ENCODE peak calls at places on chromosome 11, in five cellular contexts. One of them, this sample, is unnamed.

GRCh38 chr11:75276696-75277095 is 36.1 kb downstream of the TPBGL start:
- DNase-seq in HCT116: no peak
- DNase-seq in A549: no peak
- DNase-seq in HepG2: no peak
- DNase-seq in GM12878: no peak
- DNase-seq in this sample: no peak

GRCh38 chr11:73423506-73423905 is 47.3 kb downstream of the RELT start:
- DNase-seq in HCT116: no peak
- DNase-seq in A549: no peak
- DNase-seq in HepG2: no peak
- DNase-seq in GM12878: no peak
- DNase-seq in this sample: no peak

GRCh38 chr11:31757245-31757835 is 53.8 kb downstream of the PAX6 start:
- DNase-seq in HCT116: no peak
- DNase-seq in A549: no peak
- DNase-seq in HepG2: no peak
- DNase-seq in GM12878: no peak
- DNase-seq in this sample: no peak

GRCh38 chr11:67267188-67268035 is 1.1 kb downstream of the GRK2 start:
- DNase-seq in HCT116: no peak
- DNase-seq in A549: no peak
- DNase-seq in HepG2: peak
- DNase-seq in GM12878: no peak
- DNase-seq in this sample: no peak

GRCh38 chr11:62497132-62497915 is 49.3 kb downstream of the AHNAK start:
- DNase-seq in HCT116: peak
- DNase-seq in A549: peak
- DNase-seq in HepG2: peak
- DNase-seq in GM12878: peak
- DNase-seq in this sample: peak

GRCh38 chr11:126310992-126311310 is 7.1 kb downstream of the DCPS start:
- DNase-seq in HCT116: no peak
- DNase-seq in A549: no peak
- DNase-seq in HepG2: no peak
- DNase-seq in GM12878: no peak
- DNase-seq in this sample: no peak

GRCh38 chr11:123532131-123532530 is 102.1 kb downstream of the GRAMD1B start:
- DNase-seq in HCT116: no peak
- DNase-seq in A549: no peak
- DNase-seq in HepG2: no peak
- DNase-seq in GM12878: no peak
- DNase-seq in this sample: no peak

GRCh38 chr11:47858169-47858543 is 10.0 kb upstream of the NUP160 start:
- DNase-seq in HCT116: no peak
- DNase-seq in A549: peak
- DNase-seq in HepG2: no peak
- DNase-seq in GM12878: no peak
- DNase-seq in this sample: peak

GRCh38 chr11:65663634-65664200 is 1.0 kb upstream of the RELA start:
- DNase-seq in HCT116: no peak
- DNase-seq in A549: no peak
- DNase-seq in HepG2: no peak
- DNase-seq in GM12878: no peak
- DNase-seq in this sample: no peak

GRCh38 chr11:102026217-102026616 is 21.0 kb upstream of the CFAP300 start:
- DNase-seq in HCT116: no peak
- DNase-seq in A549: no peak
- DNase-seq in HepG2: no peak
- DNase-seq in GM12878: no peak
- DNase-seq in this sample: no peak

GRCh38 chr11:76560219-76560618 is 110.3 kb downstream of the LRRC32 start:
- DNase-seq in HCT116: peak
- DNase-seq in A549: no peak
- DNase-seq in HepG2: no peak
- DNase-seq in GM12878: no peak
- DNase-seq in this sample: no peak

GRCh38 chr11:62402226-62402625 is 16.6 kb upstream of the SCGB1A1 start:
- DNase-seq in HCT116: no peak
- DNase-seq in A549: no peak
- DNase-seq in HepG2: no peak
- DNase-seq in GM12878: no peak
- DNase-seq in this sample: no peak

GRCh38 chr11:111938687-111939160 is 1.6 kb downstream of the DIXDC1 start:
- DNase-seq in HCT116: no peak
- DNase-seq in A549: no peak
- DNase-seq in HepG2: peak
- DNase-seq in GM12878: peak
- DNase-seq in this sample: no peak

GRCh38 chr11:412641-413119 is 2.1 kb downstream of the SIGIRR start:
- DNase-seq in HCT116: no peak
- DNase-seq in A549: no peak
- DNase-seq in HepG2: no peak
- DNase-seq in GM12878: no peak
- DNase-seq in this sample: no peak

GRCh38 chr11:3995949-3996554 is 98.5 kb upstream of the RRM1 start:
- DNase-seq in HCT116: no peak
- DNase-seq in A549: no peak
- DNase-seq in HepG2: no peak
- DNase-seq in GM12878: no peak
- DNase-seq in this sample: no peak

GRCh38 chr11:11171854-11172253 is 181.2 kb downstream of the CSNK2A3 start:
- DNase-seq in HCT116: no peak
- DNase-seq in A549: no peak
- DNase-seq in HepG2: no peak
- DNase-seq in GM12878: peak
- DNase-seq in this sample: no peak

GRCh38 chr11:102806296-102806695 is 8.3 kb upstream of the MMP1 start:
- DNase-seq in HCT116: no peak
- DNase-seq in A549: no peak
- DNase-seq in HepG2: no peak
- DNase-seq in GM12878: no peak
- DNase-seq in this sample: no peak

GRCh38 chr11:95699631-95700470 is 89.7 kb downstream of the FAM76B start:
- DNase-seq in HCT116: no peak
- DNase-seq in A549: no peak
- DNase-seq in HepG2: no peak
- DNase-seq in GM12878: no peak
- DNase-seq in this sample: no peak

GRCh38 chr11:44524751-44525171 is 40.7 kb upstream of the CD82 start:
- DNase-seq in HCT116: no peak
- DNase-seq in A549: no peak
- DNase-seq in HepG2: no peak
- DNase-seq in GM12878: no peak
- DNase-seq in this sample: no peak

GRCh38 chr11:70525466-70525865 is 127.1 kb downstream of the CTTN start:
- DNase-seq in HCT116: no peak
- DNase-seq in A549: no peak
- DNase-seq in HepG2: no peak
- DNase-seq in GM12878: no peak
- DNase-seq in this sample: no peak

GRCh38 chr11:27721505-27722116 is 21.4 kb upstream of the BDNF start:
- DNase-seq in HCT116: no peak
- DNase-seq in A549: no peak
- DNase-seq in HepG2: no peak
- DNase-seq in GM12878: no peak
- DNase-seq in this sample: no peak

GRCh38 chr11:125517116-125517804 is 21.2 kb upstream of the FEZ1 start:
- DNase-seq in HCT116: no peak
- DNase-seq in A549: peak
- DNase-seq in HepG2: no peak
- DNase-seq in GM12878: no peak
- DNase-seq in this sample: no peak

GRCh38 chr11:110409174-110409573 is 20.6 kb upstream of the FDX1 start:
- DNase-seq in HCT116: no peak
- DNase-seq in A549: no peak
- DNase-seq in HepG2: no peak
- DNase-seq in GM12878: no peak
- DNase-seq in this sample: no peak

GRCh38 chr11:46332568-46333128 is 14.6 kb upstream of the DGKZ start:
- DNase-seq in HCT116: no peak
- DNase-seq in A549: no peak
- DNase-seq in HepG2: no peak
- DNase-seq in GM12878: no peak
- DNase-seq in this sample: no peak

GRCh38 chr11:106409681-106410080 is 332.2 kb downstream of the AASDHPPT start:
- DNase-seq in HCT116: no peak
- DNase-seq in A549: no peak
- DNase-seq in HepG2: no peak
- DNase-seq in GM12878: no peak
- DNase-seq in this sample: no peak

GRCh38 chr11:123584186-123584585 is 70.2 kb downstream of the SCN3B start:
- DNase-seq in HCT116: no peak
- DNase-seq in A549: no peak
- DNase-seq in HepG2: no peak
- DNase-seq in GM12878: no peak
- DNase-seq in this sample: no peak

GRCh38 chr11:34356576-34356917 is 1.3 kb downstream of the ABTB2 start:
- DNase-seq in HCT116: no peak
- DNase-seq in A549: peak
- DNase-seq in HepG2: no peak
- DNase-seq in GM12878: no peak
- DNase-seq in this sample: no peak
- TF ChIP-seq REST in HCT116: no peak
- TF ChIP-seq REST in A549: no peak
- TF ChIP-seq REST in HepG2: no peak
- TF ChIP-seq REST in GM12878: no peak
- TF ChIP-seq REST in this sample: peak

DNA sequence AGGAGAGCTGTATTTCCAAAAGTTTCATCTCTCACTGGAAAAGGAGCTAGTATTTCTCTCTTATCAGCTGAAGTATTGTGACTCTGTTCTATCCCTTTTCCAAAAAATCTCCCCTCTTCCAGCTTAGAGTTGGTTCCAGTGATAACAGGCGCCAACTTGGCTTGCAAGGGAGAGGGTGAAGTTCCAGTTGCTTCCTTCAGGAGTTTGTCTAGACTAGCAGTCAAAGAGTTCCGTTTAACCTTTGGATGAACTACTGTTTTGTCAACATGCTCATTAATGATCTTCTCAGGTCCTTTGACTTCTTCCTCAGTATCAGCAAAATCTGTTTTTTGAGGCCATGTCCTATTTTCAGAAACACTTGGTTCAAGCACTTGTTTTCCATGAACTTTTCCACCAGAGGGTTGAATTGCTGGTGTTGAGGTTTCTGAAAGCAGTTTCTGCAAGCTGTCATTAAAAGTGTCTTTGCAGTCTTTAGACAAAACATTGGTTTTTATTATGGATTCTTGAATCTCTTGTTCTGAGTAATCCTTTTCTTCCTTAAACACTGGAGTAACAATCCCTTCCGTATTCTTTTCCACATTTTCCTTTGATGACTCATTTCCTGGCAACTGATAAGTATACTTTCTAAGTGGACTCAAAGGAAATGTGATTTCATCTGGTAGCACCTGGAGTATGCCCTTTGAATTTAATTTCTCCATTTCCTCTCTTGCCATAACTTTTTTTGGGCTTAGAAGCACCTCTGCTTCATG is 39.7 kb upstream of the CCDC89 start:
- DNase-seq in HCT116: peak
- DNase-seq in A549: peak
- DNase-seq in HepG2: no peak
- DNase-seq in GM12878: no peak
- DNase-seq in this sample: no peak
- TF ChIP-seq REST in HCT116: no peak
- TF ChIP-seq REST in A549: no peak
- TF ChIP-seq REST in HepG2: no peak
- TF ChIP-seq REST in GM12878: no peak
- TF ChIP-seq REST in this sample: no peak

DNA sequence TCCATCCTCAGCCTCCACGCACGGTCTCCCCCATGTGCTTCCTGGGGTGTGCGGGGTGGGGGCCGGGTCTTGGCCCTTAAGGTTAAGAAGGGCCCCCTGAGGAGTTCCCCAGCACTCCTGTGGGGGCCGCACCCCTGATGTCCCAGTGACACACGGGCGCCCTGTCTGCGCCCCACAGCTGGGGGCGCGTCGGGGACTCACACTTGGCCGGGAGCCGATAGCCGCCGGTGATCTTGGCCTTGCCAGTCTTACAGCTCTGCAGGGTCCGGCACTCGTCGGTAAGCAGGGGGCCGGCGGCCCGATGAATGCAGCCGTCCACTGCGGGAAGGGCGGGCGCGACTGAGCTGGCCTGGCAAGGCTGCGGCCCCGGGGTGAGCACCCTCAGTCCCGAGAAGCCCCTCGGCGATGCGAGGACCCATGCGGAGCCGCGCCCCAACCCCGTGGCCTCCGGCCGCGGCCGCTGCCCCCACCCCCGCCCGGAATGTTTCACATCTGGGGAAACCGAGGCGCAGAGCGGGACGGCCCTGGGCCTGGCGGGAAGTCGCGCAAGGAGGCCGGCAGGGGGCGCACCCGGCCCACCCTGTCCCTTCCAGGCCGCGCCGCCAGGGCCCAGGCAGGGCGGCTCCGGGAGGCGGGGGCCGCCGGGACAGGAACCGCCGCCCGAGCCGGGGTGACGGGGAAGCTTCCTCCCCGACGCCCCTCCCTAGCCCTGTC is 13.9 kb downstream of the OTUB1 start:
- DNase-seq in HCT116: no peak
- DNase-seq in A549: no peak
- DNase-seq in HepG2: no peak
- DNase-seq in GM12878: no peak
- DNase-seq in this sample: no peak
- TF ChIP-seq REST in HCT116: no peak
- TF ChIP-seq REST in A549: no peak
- TF ChIP-seq REST in HepG2: no peak
- TF ChIP-seq REST in GM12878: no peak
- TF ChIP-seq REST in this sample: no peak

GRCh38 chr11:79538775-79539174 is 97.9 kb upstream of the TENM4 start:
- DNase-seq in HCT116: no peak
- DNase-seq in A549: no peak
- DNase-seq in HepG2: no peak
- DNase-seq in GM12878: no peak
- DNase-seq in this sample: no peak

GRCh38 chr11:79535606-79536005 is 94.8 kb upstream of the TENM4 start:
- DNase-seq in HCT116: no peak
- DNase-seq in A549: no peak
- DNase-seq in HepG2: no peak
- DNase-seq in GM12878: no peak
- DNase-seq in this sample: no peak

DNA sequence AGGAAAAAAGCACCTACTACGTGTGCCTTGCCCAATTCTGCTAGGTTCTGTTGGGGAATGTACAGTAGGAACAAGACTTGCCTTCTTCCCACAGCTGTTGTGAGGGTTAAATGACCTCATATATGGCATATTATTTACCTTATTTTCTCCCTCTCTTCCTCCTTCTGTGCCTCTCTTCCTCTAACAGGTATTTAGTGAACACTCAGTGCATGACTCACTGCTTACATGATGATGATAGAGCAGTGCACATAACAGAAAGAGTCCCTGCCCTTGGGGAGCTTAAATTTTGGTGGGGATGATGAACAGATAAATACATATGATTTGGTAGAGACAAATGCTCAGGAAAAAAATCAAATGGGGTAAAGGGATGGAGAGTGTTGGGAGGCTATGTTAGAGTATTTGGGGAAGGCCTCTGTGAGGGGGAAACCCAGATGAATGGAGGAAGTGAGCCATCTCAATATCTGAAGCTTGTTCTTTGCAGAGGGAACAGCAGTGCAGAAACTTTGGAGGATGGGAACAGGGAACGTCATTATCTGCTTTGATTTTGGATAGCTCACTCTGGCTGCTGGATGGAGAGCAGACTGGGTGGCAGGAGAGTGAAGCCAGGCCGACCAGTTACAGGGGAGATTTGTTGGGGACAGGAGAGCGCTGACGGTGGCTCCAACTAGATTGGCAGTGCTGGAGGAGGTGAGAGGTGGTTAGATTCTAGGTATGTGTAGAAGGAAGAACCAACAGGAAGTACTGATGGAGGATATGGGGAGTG is 95.5 kb upstream of the TENM4 start:
- DNase-seq in HCT116: no peak
- DNase-seq in A549: no peak
- DNase-seq in HepG2: no peak
- DNase-seq in GM12878: no peak
- DNase-seq in this sample: no peak
- TF ChIP-seq REST in HCT116: no peak
- TF ChIP-seq REST in A549: no peak
- TF ChIP-seq REST in HepG2: no peak
- TF ChIP-seq REST in GM12878: no peak
- TF ChIP-seq REST in this sample: no peak